ENCODE peak calls at places on chromosomes 16 and 17, in ten cellular contexts. B is RPMI7951; O is stimulated activated CD4-positive, alpha-beta T cell treated with anti-CD3 and anti-CD28 coated beads, TNF-alpha, amount 100 ng/mL, for 48 hours; K is SW480; D is naive thymus-derived CD4-positive, alpha-beta T cell; P is amygdala; E is neural crest cell; N is GM13977; S is activated naive CD4-positive, alpha-beta T cell treated with anti-CD3 and anti-CD28 coated beads for 36 hours; W is T-helper 1 cell. M is an unnamed sample.
A peak's percentile ranks its signal among the peaks of the same experiment; 100 is the strongest.

GRCh38 chr16:56013962-56014552 is 138.9 kb upstream of the CES5A start:
- DNase-seq in B (peak; percentile 42), O (peak; percentile 9), K (peak; percentile 51), D (no peak), P (peak; percentile 15), E (peak; percentile 68), N (no peak), S (peak; percentile 73), W (peak; percentile 19), M (peak; percentile 62)

GRCh38 chr17:59829217-59830006 is 63.3 kb downstream of the TUBD1 start:
- DNase-seq in B (peak; percentile 99), O (no peak), K (peak; percentile 100), D (no peak), P (no peak), E (no peak), N (peak; percentile 59), S (peak; percentile 79), W (peak; percentile 97), M (peak; percentile 66)

GRCh38 chr16:19804538-19805323 is 79.9 kb downstream of the GPRC5B start:
- DNase-seq in B (no peak), O (no peak), K (peak; percentile 46), D (peak; percentile 31), P (no peak), E (no peak), N (no peak), S (peak; percentile 79), W (peak; percentile 76), M (peak; percentile 54)

GRCh38 chr17:63458478-63458877 is 12.4 kb upstream of the CYB561 start:
- DNase-seq in B (no peak), O (no peak), K (no peak), D (no peak), P (no peak), E (no peak), N (no peak), S (no peak), W (no peak), M (no peak)

GRCh38 chr17:45289316-45290268 is 27.2 kb downstream of the MAP3K14 start:
- DNase-seq in B (no peak), O (no peak), K (no peak), D (no peak), P (no peak), E (no peak), N (no peak), S (no peak), W (no peak), M (no peak)

GRCh38 chr17:37107406-37108083 is 158.8 kb downstream of the AATF start:
- DNase-seq in B (no peak), O (no peak), K (no peak), D (no peak), P (peak; percentile 71), E (no peak), N (no peak), S (no peak), W (no peak), M (no peak)

GRCh38 chr17:66485272-66485947 is 183.0 kb downstream of the PRKCA start:
- DNase-seq in B (no peak), O (no peak), K (no peak), D (no peak), P (no peak), E (no peak), N (no peak), S (no peak), W (no peak), M (no peak)

GRCh38 chr17:57527437-57528083 is 217.5 kb downstream of the CCDC182 start:
- DNase-seq in B (no peak), O (no peak), K (no peak), D (no peak), P (no peak), E (no peak), N (peak; percentile 48), S (no peak), W (no peak), M (no peak)

GRCh38 chr16:55725055-55725777 is 69.4 kb downstream of the SLC6A2 start:
- DNase-seq in B (no peak), O (no peak), K (no peak), D (no peak), P (no peak), E (no peak), N (no peak), S (no peak), W (no peak), M (no peak)

GRCh38 chr16:65285128-65286120 is 163.6 kb upstream of the CDH11 start:
- DNase-seq in B (no peak), O (no peak), K (no peak), D (no peak), P (no peak), E (no peak), N (no peak), S (no peak), W (no peak), M (no peak)

GRCh38 chr16:53692146-53692545 is 11.5 kb downstream of the RPGRIP1L start:
- DNase-seq in B (no peak), O (no peak), K (no peak), D (no peak), P (no peak), E (no peak), N (no peak), S (no peak), W (no peak), M (no peak)

GRCh38 chr17:50060951-50061712 is 5.2 kb downstream of the ITGA3 start:
- DNase-seq in B (peak; percentile 94), O (no peak), K (no peak), D (no peak), P (peak; percentile 31), E (no peak), N (no peak), S (no peak), W (no peak), M (no peak)

GRCh38 chr16:81927561-81928185 is 83.6 kb downstream of the SDR42E1 start:
- DNase-seq in B (no peak), O (no peak), K (no peak), D (no peak), P (no peak), E (no peak), N (no peak), S (no peak), W (no peak), M (no peak)

M was measured in activated CD4-positive, alpha-beta memory T cell treated with anti-CD3 and anti-CD28 coated beads for 36 hours.